ENCODE peak calls at places on chromosome 11, in four cellular contexts. D is head of caudate nucleus, T is HEK293T, C is LoVo. L is an unnamed sample.
A peak's percentile ranks its signal among the peaks of the same experiment; 100 is the strongest.

GRCh38 chr11:106133529-106133928 is 56.1 kb downstream of the AASDHPPT start:
- DNase-seq in D (no peak), T (no peak), C (no peak), L (peak; percentile 13)

GRCh38 chr11:128246364-128247234 is 340.8 kb downstream of the ETS1 start:
- DNase-seq in D (no peak), T (no peak), C (no peak), L (no peak)

GRCh38 chr11:1889527-1889930 is 2.2 kb downstream of the PRR33 start:
- DNase-seq in D (peak; percentile 11), T (no peak), C (no peak), L (no peak)

GRCh38 chr11:2093575-2094353 is 45.4 kb downstream of the IGF2 start:
- DNase-seq in D (peak; percentile 14), T (no peak), C (no peak), L (no peak)

GRCh38 chr11:107821199-107821926 is 37.2 kb downstream of the SLC35F2 start:
- DNase-seq in D (no peak), T (no peak), C (no peak), L (no peak)

GRCh38 chr11:16239130-16240105 is 116.9 kb downstream of the SOX6 start:
- DNase-seq in D (no peak), T (no peak), C (no peak), L (no peak)

GRCh38 chr11:11416502-11416901 is 63.5 kb upstream of the CSNK2A3 start:
- DNase-seq in D (no peak), T (no peak), C (no peak), L (no peak)

GRCh38 chr11:65444314-65445051 is 21.9 kb downstream of the NEAT1 start:
- DNase-seq in D (no peak), T (no peak), C (no peak), L (no peak)

GRCh38 chr11:121352301-121352891 is 59.8 kb downstream of the SC5D start:
- DNase-seq in D (peak; percentile 69), T (no peak), C (no peak), L (no peak)

GRCh38 chr11:79055866-79056632 is 384.8 kb downstream of the TENM4 start:
- DNase-seq in D (no peak), T (no peak), C (no peak), L (no peak)

GRCh38 chr11:16787035-16787744 is 48.7 kb downstream of the C11orf58 start:
- DNase-seq in D (no peak), T (no peak), C (no peak), L (no peak)

GRCh38 chr11:12508151-12508740 is 130.9 kb downstream of the PARVA start:
- DNase-seq in D (no peak), T (no peak), C (no peak), L (peak; percentile 39)

L was measured in mesendoderm.